ENCODE peak calls at places on chromosome 3, in four cellular contexts. U is CD8-positive, alpha-beta memory T cell; M is sigmoid colon; D is fibroblast of lung. Q is an unnamed sample.

GRCh38 chr3:157700405-157700804 is 197.2 kb upstream of the VEPH1 start:
- DNase-seq in D (no peak), M (no peak), U (no peak), Q (no peak)

GRCh38 chr3:151265866-151266265 is 12.5 kb downstream of the P2RY14 start:
- DNase-seq in U (no peak), D (no peak), M (no peak), Q (no peak)

GRCh38 chr3:70989174-70989573 is 594.4 kb downstream of the FOXP1 start:
- DNase-seq in M (no peak), U (no peak), D (peak; percentile 73), Q (no peak)

GRCh38 chr3:52052831-52053306 is 3.5 kb downstream of the DUSP7 start:
- DNase-seq in U (peak; percentile 30), D (peak; percentile 76), M (peak; percentile 94), Q (peak; percentile 94)

GRCh38 chr3:37768107-37768809 is 93.4 kb upstream of the CTDSPL start:
- DNase-seq in U (no peak), D (peak; percentile 77), M (no peak), Q (no peak)

GRCh38 chr3:172568713-172569112 is 45.5 kb upstream of the TNFSF10 start:
- DNase-seq in M (no peak), U (no peak), D (no peak), Q (no peak)

GRCh38 chr3:107375682-107376081 is 1.6 kb upstream of the CCDC54 start:
- DNase-seq in D (no peak), U (no peak), M (no peak), Q (no peak)

GRCh38 chr3:71369733-71370391 is 213.7 kb downstream of the FOXP1 start:
- DNase-seq in U (no peak), D (peak; percentile 56), M (no peak), Q (no peak)

GRCh38 chr3:14203521-14204079 is 25.0 kb downstream of the LSM3 start:
- DNase-seq in U (peak; percentile 10), D (peak; percentile 90), M (peak; percentile 83), Q (peak; percentile 79)

GRCh38 chr3:178244653-178245384 is 291.4 kb upstream of the KCNMB2 start:
- DNase-seq in U (no peak), M (no peak), D (no peak), Q (no peak)

GRCh38 chr3:23455775-23456174 is 252.6 kb downstream of the UBE2E2 start:
- DNase-seq in D (peak; percentile 85), U (no peak), M (no peak), Q (no peak)

GRCh38 chr3:169245631-169246030 is 417.9 kb downstream of the MECOM start:
- DNase-seq in M (no peak), U (no peak), D (no peak), Q (no peak)

GRCh38 chr3:100761211-100761921 is 52.1 kb downstream of the TFG start:
- DNase-seq in D (no peak), U (no peak), M (no peak), Q (no peak)

GRCh38 chr3:112132975-112133448 is at the start of gene GCSAM:
- DNase-seq in U (peak; percentile 61), D (no peak), M (peak; percentile 70), Q (no peak)

GRCh38 chr3:81910244-81910852 is 148.9 kb upstream of the GBE1 start:
- DNase-seq in D (peak; percentile 44), U (no peak), M (no peak), Q (no peak)

GRCh38 chr3:188472331-188472730 is 318.4 kb downstream of the LPP start:
- DNase-seq in M (no peak), U (no peak), D (no peak), Q (no peak)

GRCh38 chr3:129581623-129582022 is 24.9 kb downstream of the PLXND1 start:
- DNase-seq in U (no peak), M (no peak), D (no peak), Q (no peak)

GRCh38 chr3:129585949-129586657 is 20.4 kb downstream of the PLXND1 start:
- DNase-seq in M (no peak), U (no peak), D (no peak), Q (no peak)

GRCh38 chr3:129582799-129583198 is 23.7 kb downstream of the PLXND1 start:
- DNase-seq in D (no peak), U (no peak), M (no peak), Q (no peak)

GRCh38 chr3:129584631-129585030 is 21.8 kb downstream of the PLXND1 start:
- DNase-seq in U (no peak), D (no peak), M (no peak), Q (no peak)

GRCh38 chr3:129583289-129583688 is 23.2 kb downstream of the PLXND1 start:
- DNase-seq in U (no peak), D (no peak), M (no peak), Q (no peak)
- H3K36me3 ChIP-seq in U (no peaks in the 10 kb centered on the region), D (peaks cover 24% of the 10 kb centered on the region), M (no peaks in the 10 kb centered on the region), Q (peaks cover 51% of the 10 kb centered on the region)

GRCh38 chr3:67000006-67000405 is 1.9 kb downstream of the KBTBD8 start:
- DNase-seq in M (no peak), D (peak; percentile 37), U (no peak), Q (no peak)

GRCh38 chr3:66998899-66999235 is 760 bp downstream of the KBTBD8 start:
- DNase-seq in D (no peak), U (no peak), M (no peak), Q (no peak)

GRCh38 chr3:66994588-66994987 is 3.5 kb upstream of the KBTBD8 start:
- DNase-seq in D (no peak), M (no peak), U (no peak), Q (no peak)

GRCh38 chr3:66998075-66998898 is at the start of gene KBTBD8:
- DNase-seq in M (peak; percentile 99), U (peak; percentile 98), D (peak; percentile 98), Q (peak; percentile 99)

DNA sequence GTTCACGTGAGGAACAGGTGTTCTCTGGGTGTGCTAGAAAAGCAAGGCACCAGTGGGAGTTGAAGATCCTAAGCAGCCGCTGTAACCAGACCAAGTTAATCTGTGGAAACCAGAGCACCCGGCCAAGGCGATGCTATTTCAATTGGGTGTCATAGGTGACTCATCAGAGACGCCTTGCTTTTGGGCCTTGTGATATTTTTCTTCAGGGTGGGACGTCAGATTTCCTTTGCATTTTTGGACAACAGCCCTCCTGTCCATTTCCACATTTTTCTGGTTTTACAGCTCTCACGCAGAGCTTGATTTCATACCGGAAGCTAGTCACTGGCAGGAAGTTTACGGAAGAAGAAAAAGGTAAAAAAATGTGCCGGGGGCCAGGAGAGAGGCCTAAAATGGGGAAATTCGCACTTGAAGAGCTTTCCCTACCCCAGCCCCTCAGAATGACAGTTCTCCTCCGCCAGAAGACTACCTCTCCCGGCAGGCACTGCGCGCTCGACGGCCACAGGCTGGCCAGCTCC is 490 bp upstream of the KBTBD8 start:
- DNase-seq in D (no peak), U (no peak), M (no peak), Q (peak; percentile 61)
- H3K4me3 ChIP-seq in D (peak overlapping the region; percentile 58), U (peak overlapping the region; percentile 42), M (peak overlapping the region; percentile 93), Q (no peak overlapping the region)

GRCh38 chr3:58116985-58117384 is 93.8 kb downstream of the DNASE1L3 start:
- DNase-seq in U (no peak), M (no peak), D (peak; percentile 15), Q (no peak)
- H3K36me3 ChIP-seq in U (peaks cover 20% of the 10 kb centered on the region), M (peaks cover 40% of the 10 kb centered on the region), D (peaks cover 19% of the 10 kb centered on the region), Q (peaks cover 37% of the 10 kb centered on the region)

GRCh38 chr3:12961007-12961725 is 112.1 kb downstream of the IQSEC1 start:
- DNase-seq in U (no peak), D (no peak), M (no peak), Q (no peak)

GRCh38 chr3:12959395-12959794 is 113.8 kb downstream of the IQSEC1 start:
- DNase-seq in M (no peak), D (no peak), U (no peak), Q (no peak)

GRCh38 chr3:12960497-12960896 is 112.7 kb downstream of the IQSEC1 start:
- DNase-seq in M (no peak), D (no peak), U (no peak), Q (no peak)

GRCh38 chr3:12961726-12962036 is 111.5 kb downstream of the IQSEC1 start:
- DNase-seq in M (no peak), D (no peak), U (no peak), Q (no peak)

GRCh38 chr3:12959838-12960378 is 113.3 kb downstream of the IQSEC1 start:
- DNase-seq in D (no peak), U (no peak), M (no peak), Q (no peak)
- H3K4me3 ChIP-seq in D (no peak overlapping the region), U (no peak overlapping the region), M (no peak overlapping the region), Q (no peak overlapping the region)

DNA sequence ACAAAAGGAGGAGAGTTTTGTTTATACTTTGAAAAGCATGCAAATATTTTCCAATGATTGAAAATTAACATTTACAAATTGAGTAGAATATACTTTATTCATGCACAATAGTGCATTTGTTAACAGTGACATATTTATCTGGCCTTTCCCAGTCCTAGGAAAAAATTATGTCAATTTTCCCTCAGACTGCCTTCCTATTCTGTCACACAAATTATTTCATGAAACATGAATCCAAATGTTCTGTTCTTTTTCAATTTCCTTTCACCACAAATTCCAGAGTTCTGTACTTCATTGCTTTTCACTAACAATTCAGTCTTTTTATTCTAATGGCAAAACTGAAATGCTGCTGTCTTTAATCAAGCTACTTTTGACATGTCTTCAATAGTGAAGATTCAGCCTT is 945.1 kb downstream of the ROBO1 start:
- DNase-seq in D (no peak), M (no peak), U (no peak), Q (no peak)
- H3K36me3 ChIP-seq in D (no peaks in the 10 kb centered on the region), M (no peaks in the 10 kb centered on the region), U (no peaks in the 10 kb centered on the region), Q (no peaks in the 10 kb centered on the region)

GRCh38 chr3:58355174-58355573 is 22.5 kb downstream of the PXK start:
- DNase-seq in M (no peak), D (no peak), U (no peak), Q (no peak)
- H3K4me3 ChIP-seq in M (no peak overlapping the region), D (no peak overlapping the region), U (no peak overlapping the region), Q (no peak overlapping the region)

Q was measured in right atrium auricular region.